ENCODE peak calls at places on chromosomes 3 and 15, in five cellular contexts. T is A549; U is lung; K is left ventricle myocardium inferior; G is CD4-positive, alpha-beta T cell. I is an unnamed sample.
A peak's percentile ranks its signal among the peaks of the same experiment; 100 is the strongest.

GRCh38 chr3:4356642-4357041 is 53.5 kb downstream of the SETMAR start:
- DNase-seq in T (no peak), U (no peak), K (no peak), G (no peak), I (no peak)

GRCh38 chr15:74197176-74197965 is 5.2 kb downstream of the STRA6 start:
- DNase-seq in T (no peak), U (no peak), K (no peak), G (no peak), I (no peak)

GRCh38 chr15:65033659-65034269 is 4.3 kb upstream of the MTFMT start:
- DNase-seq in T (peak; percentile 64), U (no peak), K (no peak), G (no peak), I (no peak)

GRCh38 chr15:43133429-43134156 is at the start of gene TMEM62:
- DNase-seq in T (peak; percentile 68), U (peak; percentile 91), K (peak; percentile 85), G (peak; percentile 35), I (no peak)

GRCh38 chr3:184677344-184678316 is 34.2 kb downstream of the MAGEF1 start:
- DNase-seq in T (no peak), U (no peak), K (no peak), G (no peak), I (no peak)

GRCh38 chr3:27479816-27480543 is 4.2 kb downstream of the SLC4A7 start:
- DNase-seq in T (no peak), U (no peak), K (no peak), G (no peak), I (no peak)

GRCh38 chr3:157913751-157914150 is 192.5 kb downstream of the SHOX2 start:
- DNase-seq in T (no peak), U (no peak), K (no peak), G (no peak), I (no peak)

GRCh38 chr15:52261498-52262242 is 33.9 kb downstream of the MYO5C start:
- DNase-seq in T (peak; percentile 74), U (peak; percentile 73), K (peak; percentile 50), G (peak; percentile 4), I (peak; percentile 46)

GRCh38 chr3:114745322-114746240 is 401.5 kb downstream of the ZBTB20 start:
- DNase-seq in T (peak; percentile 88), U (no peak), K (no peak), G (no peak), I (no peak)

GRCh38 chr3:48222616-48223513 is at the start of gene CAMP:
- DNase-seq in T (peak; percentile 33), U (peak; percentile 79), K (peak; percentile 72), G (no peak), I (no peak)

GRCh38 chr3:71087109-71088018 is 496.2 kb downstream of the FOXP1 start:
- DNase-seq in T (peak; percentile 64), U (no peak), K (no peak), G (no peak), I (no peak)

GRCh38 chr15:87816811-87817210 is 439.7 kb downstream of the NTRK3 start:
- DNase-seq in T (peak; percentile 75), U (no peak), K (no peak), G (no peak), I (peak; percentile 90)

GRCh38 chr3:63562323-63562722 is 90.2 kb upstream of the SNTN start:
- DNase-seq in T (no peak), U (no peak), K (no peak), G (no peak), I (no peak)

GRCh38 chr3:24110051-24110450 is 165.0 kb downstream of the NR1D2 start:
- DNase-seq in T (no peak), U (no peak), K (no peak), G (no peak), I (no peak)

GRCh38 chr3:13096356-13096755 is 23.1 kb upstream of the IQSEC1 start:
- DNase-seq in T (no peak), U (no peak), K (no peak), G (no peak), I (no peak)

GRCh38 chr15:29924750-29925149 is 102.5 kb upstream of the TJP1 start:
- DNase-seq in T (peak; percentile 90), U (peak; percentile 42), K (peak; percentile 20), G (no peak), I (peak; percentile 57)

GRCh38 chr3:8739757-8740508 is 6.3 kb downstream of the CAV3 start:
- DNase-seq in T (peak; percentile 86), U (no peak), K (no peak), G (no peak), I (peak; percentile 26)

GRCh38 chr15:39102431-39102830 is 478.4 kb upstream of the THBS1 start:
- DNase-seq in T (no peak), U (no peak), K (no peak), G (no peak), I (no peak)

GRCh38 chr3:54047568-54047967 is 74.8 kb upstream of the CACNA2D3 start:
- DNase-seq in T (no peak), U (no peak), K (no peak), G (no peak), I (no peak)

GRCh38 chr15:84949845-84950569 is 31.6 kb upstream of the PDE8A start:
- DNase-seq in T (no peak), U (no peak), K (no peak), G (no peak), I (no peak)

GRCh38 chr3:50474717-50475116 is 28.7 kb downstream of the CACNA2D2 start:
- DNase-seq in T (peak; percentile 6), U (no peak), K (no peak), G (no peak), I (no peak)

GRCh38 chr3:198080521-198081384 is 120.7 kb downstream of the LMLN start:
- DNase-seq in T (peak; percentile 57), U (peak; percentile 64), K (peak; percentile 69), G (peak; percentile 65), I (peak; percentile 13)

GRCh38 chr3:24545917-24546316 is 51.3 kb upstream of the THRB start:
- DNase-seq in T (no peak), U (peak; percentile 62), K (no peak), G (no peak), I (no peak)

GRCh38 chr3:122957707-122958210 is 69.8 kb downstream of the SEMA5B start:
- DNase-seq in T (no peak), U (peak; percentile 73), K (peak; percentile 65), G (no peak), I (no peak)

GRCh38 chr3:124699033-124699432 is 31.2 kb upstream of the UMPS start:
- DNase-seq in T (no peak), U (no peak), K (no peak), G (no peak), I (no peak)

GRCh38 chr3:140527156-140527555 is 150.7 kb upstream of the TRIM42 start:
- DNase-seq in T (no peak), U (no peak), K (no peak), G (no peak), I (no peak)
- H3K27ac ChIP-seq in T (no peak overlapping the region), U (no peak overlapping the region), K (no peak overlapping the region), G (no peak overlapping the region), I (no peak overlapping the region)

GRCh38 chr15:101479851-101480612 is 9.5 kb downstream of the PCSK6 start:
- DNase-seq in T (no peak), U (no peak), K (no peak), G (no peak), I (no peak)

GRCh38 chr15:101481917-101482525 is 7.5 kb downstream of the PCSK6 start:
- DNase-seq in T (no peak), U (no peak), K (no peak), G (no peak), I (no peak)

GRCh38 chr15:101479342-101479845 is 10.1 kb downstream of the PCSK6 start:
- DNase-seq in T (no peak), U (no peak), K (no peak), G (no peak), I (no peak)

GRCh38 chr15:101481381-101481705 is 8.2 kb downstream of the PCSK6 start:
- DNase-seq in T (no peak), U (no peak), K (no peak), G (no peak), I (no peak)

GRCh38 chr15:101480613-101481380 is 8.7 kb downstream of the PCSK6 start:
- DNase-seq in T (no peak), U (no peak), K (no peak), G (no peak), I (no peak)
- TF ChIP-seq CTCF in T (no peak), U (no peak), K (no peak), G (no peak), I (no peak)

DNA sequence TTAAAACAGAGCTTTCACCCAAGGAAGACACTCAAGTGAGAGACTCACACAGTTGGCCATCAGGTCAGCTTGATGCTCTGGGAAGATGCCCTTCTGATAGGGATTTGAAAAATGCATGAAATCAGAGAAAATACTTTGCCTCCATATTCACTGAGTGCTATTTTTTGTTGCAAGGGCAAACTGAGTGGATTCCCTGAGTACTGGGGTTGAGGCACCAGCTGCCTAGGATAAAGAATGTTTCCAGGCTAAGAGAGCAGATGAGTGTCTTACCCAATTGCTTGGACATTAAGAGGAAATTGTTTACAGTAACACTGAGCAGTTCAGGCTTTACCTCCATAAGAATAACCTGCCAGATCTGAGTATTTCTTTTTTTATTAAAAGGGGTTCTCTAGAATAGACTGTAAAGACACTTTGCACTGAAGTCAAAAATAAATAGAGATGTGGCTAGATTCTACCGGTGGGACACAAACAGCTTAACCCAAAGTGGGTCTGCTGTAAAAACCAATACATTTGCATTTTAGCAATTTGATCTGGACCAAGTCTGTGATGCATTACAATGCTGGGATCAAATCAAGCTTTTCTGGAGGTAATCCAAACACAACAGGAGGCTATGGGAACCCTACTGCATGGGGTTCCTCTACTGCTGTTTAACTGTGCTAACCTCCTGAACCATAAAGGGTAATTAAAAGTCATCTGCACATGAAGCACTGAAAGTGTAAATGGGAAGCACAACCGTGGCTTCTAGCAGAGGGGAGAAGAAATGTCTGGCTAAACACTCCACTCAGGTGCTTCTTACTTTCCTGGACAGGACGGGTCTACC is 238.8 kb upstream of the WNT5A start:
- DNase-seq in T (no peak), U (no peak), K (no peak), G (no peak), I (no peak)
- H3K27ac ChIP-seq in T (no peak overlapping the region), U (no peak overlapping the region), K (no peak overlapping the region), G (no peak overlapping the region), I (no peak overlapping the region)

GRCh38 chr3:139521811-139522210 is 17.7 kb downstream of the RBP1 start:
- DNase-seq in T (no peak), U (no peak), K (no peak), G (no peak), I (no peak)

GRCh38 chr3:139518926-139519842 is 20.4 kb downstream of the RBP1 start:
- DNase-seq in T (no peak), U (no peak), K (no peak), G (no peak), I (no peak)

GRCh38 chr3:139518296-139518695 is 21.2 kb downstream of the RBP1 start:
- DNase-seq in T (no peak), U (no peak), K (no peak), G (no peak), I (no peak)

GRCh38 chr3:139521144-139521543 is 18.4 kb downstream of the RBP1 start:
- DNase-seq in T (no peak), U (no peak), K (no peak), G (no peak), I (no peak)

GRCh38 chr3:139520028-139520737 is 19.4 kb downstream of the RBP1 start:
- DNase-seq in T (peak; percentile 52), U (no peak), K (no peak), G (no peak), I (no peak)
- TF ChIP-seq CTCF in T (no peak), U (no peak), K (no peak), G (no peak), I (peak; percentile 41)